ENCODE peak calls at places on chromosomes 2 and 18, in four cellular contexts. H is MV-4-11, B is M059J, R is cardiac muscle cell. U is an unnamed sample.

GRCh38 chr2:182077023-182077422 is 91.4 kb downstream of the PPP1R1C start:
- DNase-seq in H (no peak), B (no peak), R (no peak), U (no peak)

GRCh38 chr2:30475542-30475941 is 28.5 kb downstream of the LCLAT1 start:
- DNase-seq in H (no peak), B (no peak), R (no peak), U (peak)

GRCh38 chr2:113755690-113756063 is 765 bp downstream of the SLC35F5 start:
- DNase-seq in H (peak), B (peak), R (peak), U (peak)

GRCh38 chr2:191863988-191864387 is 17.1 kb upstream of the CAVIN2 start:
- DNase-seq in H (no peak), B (no peak), R (peak), U (no peak)

GRCh38 chr2:143684731-143685364 is 555.6 kb downstream of the ARHGAP15 start:
- DNase-seq in H (no peak), B (no peak), R (no peak), U (no peak)

GRCh38 chr2:239296020-239296932 is 104.5 kb downstream of the HDAC4 start:
- DNase-seq in H (no peak), B (no peak), R (no peak), U (no peak)

GRCh38 chr18:27954226-27954625 is 222.7 kb downstream of the CDH2 start:
- DNase-seq in H (peak), B (peak), R (peak), U (no peak)

GRCh38 chr2:33033524-33034150 is 86.9 kb downstream of the LTBP1 start:
- DNase-seq in H (peak), B (peak), R (peak), U (peak)

GRCh38 chr2:85019121-85019520 is 48.2 kb downstream of the KCMF1 start:
- DNase-seq in H (no peak), B (no peak), R (no peak), U (no peak)

GRCh38 chr2:241211276-241211675 is 22.8 kb downstream of the ANO7 start:
- DNase-seq in H (no peak), B (no peak), R (no peak), U (peak)

GRCh38 chr18:45386256-45386655 is 229.0 kb upstream of the SLC14A2 start:
- DNase-seq in H (no peak), B (peak), R (peak), U (peak)

GRCh38 chr18:48803518-48803917 is 147.2 kb downstream of the SMAD7 start:
- DNase-seq in H (no peak), B (no peak), R (no peak), U (no peak)

GRCh38 chr2:46540496-46541342 is 61.4 kb downstream of the TMEM247 start:
- DNase-seq in H (no peak), B (peak), R (peak), U (peak)

GRCh38 chr2:223121317-223121716 is 69.3 kb downstream of the KCNE4 start:
- DNase-seq in H (no peak), B (no peak), R (no peak), U (no peak)

GRCh38 chr18:63138469-63139340 is 180.9 kb downstream of the BCL2 start:
- DNase-seq in H (no peak), B (peak), R (no peak), U (peak)

GRCh38 chr18:3706279-3707097 is 256.5 kb downstream of the TGIF1 start:
- DNase-seq in H (peak), B (no peak), R (peak), U (peak)

GRCh38 chr2:179862898-179863458 is 1.6 kb upstream of the ZNF385B start:
- DNase-seq in H (no peak), B (no peak), R (no peak), U (no peak)

GRCh38 chr2:119823734-119824334 is 64.1 kb downstream of the PTPN4 start:
- DNase-seq in H (peak), B (peak), R (peak), U (peak)

GRCh38 chr2:187553908-187554703 is at the start of gene TFPI:
- DNase-seq in H (peak), B (peak), R (peak), U (peak)

GRCh38 chr18:73626221-73626620 is 521.4 kb downstream of the FBXO15 start:
- DNase-seq in H (no peak), B (no peak), R (no peak), U (no peak)

GRCh38 chr2:1740714-1741584 is 3.4 kb downstream of the PXDN start:
- DNase-seq in H (no peak), B (peak), R (no peak), U (no peak)

GRCh38 chr2:215431778-215432758 is 3.8 kb downstream of the FN1 start:
- DNase-seq in H (no peak), B (no peak), R (peak), U (no peak)

GRCh38 chr2:117359266-117359970 is 455.1 kb upstream of the DDX18 start:
- DNase-seq in H (no peak), B (no peak), R (no peak), U (peak)

GRCh38 chr2:158968396-158969161 is at the start of gene TANC1:
- DNase-seq in H (peak), B (peak), R (peak), U (peak)

GRCh38 chr2:69798909-69799526 is 30.4 kb upstream of the GMCL1 start:
- DNase-seq in H (no peak), B (peak), R (peak), U (peak)